ENCODE peak calls at places on chromosomes 4 and X, in four cellular contexts. V is EL, F is ELR, P is NCI-H526. E is an unnamed sample.

GRCh38 chr4:75790024-75790423 is 65.6 kb downstream of the USO1 start:
- DNase-seq in P (no peak), F (no peak), V (no peak), E (no peak)

GRCh38 chrX:132858018-132858417 is 100.4 kb downstream of the HS6ST2 start:
- DNase-seq in P (no peak), V (no peak), F (no peak), E (no peak)

GRCh38 chr4:8215001-8215427 is 15.9 kb downstream of the SH3TC1 start:
- DNase-seq in V (peak; percentile 71), P (no peak), F (peak; percentile 20), E (peak; percentile 74)

GRCh38 chr4:38013461-38014366 is 53.5 kb downstream of the PTTG2 start:
- DNase-seq in V (peak; percentile 23), F (peak; percentile 46), P (no peak), E (no peak)

GRCh38 chr4:108103096-108103495 is 65.6 kb downstream of the LEF1 start:
- DNase-seq in F (no peak), V (no peak), P (no peak), E (no peak)

GRCh38 chr4:145772347-145772746 is 92.4 kb downstream of the C4orf51 start:
- DNase-seq in P (no peak), F (no peak), V (no peak), E (no peak)

GRCh38 chrX:150902434-150903109 is 4.1 kb upstream of the CD99L2 start:
- DNase-seq in V (no peak), F (no peak), P (peak; percentile 29), E (no peak)

GRCh38 chr4:126269106-126269505 is 954.4 kb downstream of the FAT4 start:
- DNase-seq in F (no peak), V (no peak), P (no peak), E (no peak)

GRCh38 chrX:117788339-117788738 is 328.3 kb downstream of the KLHL13 start:
- DNase-seq in F (no peak), P (no peak), V (no peak), E (no peak)

GRCh38 chrX:11363069-11363594 is 69.9 kb downstream of the AMELX start:
- DNase-seq in P (no peak), F (no peak), V (no peak), E (no peak)

GRCh38 chr4:57110635-57111546 is 706 bp upstream of the IGFBP7 start:
- DNase-seq in V (peak; percentile 72), F (peak; percentile 65), P (no peak), E (peak; percentile 88)

GRCh38 chrX:48890934-48891401 is 6.6 kb downstream of the TIMM17B start:
- DNase-seq in F (peak; percentile 13), V (no peak), P (peak; percentile 23), E (no peak)

GRCh38 chr4:53905935-53906377 is 158.4 kb downstream of the CHIC2 start:
- DNase-seq in V (peak; percentile 69), F (peak; percentile 63), P (peak; percentile 93), E (peak; percentile 84)

GRCh38 chr4:118112117-118112516 is 77.8 kb downstream of the NDST3 start:
- DNase-seq in F (no peak), P (no peak), V (no peak), E (no peak)

GRCh38 chr4:176150283-176150682 is 45.1 kb downstream of the SPATA4 start:
- DNase-seq in V (peak; percentile 32), P (peak; percentile 0), F (peak; percentile 56), E (peak; percentile 16)

GRCh38 chr4:163350672-163351071 is 7.0 kb downstream of the NPY5R start:
- DNase-seq in F (peak; percentile 30), V (no peak), P (no peak), E (no peak)

GRCh38 chr4:26871611-26872010 is 11.0 kb downstream of the STIM2 start:
- DNase-seq in V (peak; percentile 53), F (peak; percentile 12), P (no peak), E (peak; percentile 82)

GRCh38 chr4:132395576-132395975 is 753.5 kb upstream of the PCDH10 start:
- DNase-seq in V (no peak), F (no peak), P (no peak), E (no peak)

GRCh38 chrX:18098704-18099103 is 122.0 kb downstream of the BEND2 start:
- DNase-seq in F (no peak), P (no peak), V (no peak), E (no peak)

GRCh38 chr4:67522851-67523671 is 22.2 kb downstream of the CENPC start:
- DNase-seq in P (no peak), V (peak; percentile 8), F (peak; percentile 40), E (peak; percentile 28)

GRCh38 chr4:44638091-44638490 is 13.3 kb downstream of the YIPF7 start:
- DNase-seq in F (no peak), P (no peak), V (no peak), E (no peak)

GRCh38 chr4:69058410-69059059 is 37.7 kb upstream of the UGT2B7 start:
- DNase-seq in F (no peak), V (no peak), P (no peak), E (no peak)

GRCh38 chr4:108834787-108835384 is 72.0 kb upstream of the ETNPPL start:
- DNase-seq in F (peak; percentile 67), V (peak; percentile 41), P (peak; percentile 58), E (peak; percentile 41)

GRCh38 chr4:53801373-53801772 is 210.1 kb upstream of the LNX1 start:
- DNase-seq in F (no peak), V (no peak), P (no peak), E (no peak)

GRCh38 chrX:12702509-12703091 is 88.6 kb upstream of the PRPS2 start:
- DNase-seq in F (peak; percentile 18), V (peak; percentile 1), P (peak; percentile 41), E (peak; percentile 2)

GRCh38 chrX:95029571-95029970 is 1355.6 kb downstream of the FAM133A start:
- DNase-seq in F (no peak), P (no peak), V (no peak), E (no peak)

GRCh38 chrX:1581132-1581531 is 10.3 kb upstream of the AKAP17A start:
- DNase-seq in V (peak; percentile 55), F (peak; percentile 59), P (peak; percentile 78), E (peak; percentile 66)

GRCh38 chr4:87069037-87069742 is 134.4 kb downstream of the AFF1 start:
- DNase-seq in P (peak; percentile 60), F (no peak), V (no peak), E (no peak)

GRCh38 chr4:172809319-172809718 is 359.3 kb upstream of the GALNT7 start:
- DNase-seq in P (no peak), F (no peak), V (no peak), E (no peak)

GRCh38 chr4:77349361-77349760 is 192.4 kb downstream of the CCNG2 start:
- DNase-seq in V (no peak), P (no peak), F (no peak), E (no peak)

GRCh38 chrX:21740329-21741274 is 17.3 kb downstream of the SMPX start:
- DNase-seq in P (no peak), V (no peak), F (no peak), E (no peak)

E was measured in RPMI7951.